ENCODE peak calls at places on chromosomes 1 and 21, in four cellular contexts. S is neural progenitor cell, U is K562, W is trophoblast cell. J is an unnamed sample.

GRCh38 chr1:89516055-89516454 is 8.6 kb upstream of the LRRC8B start:
- DNase-seq in S (no peak), U (peak; percentile 22), W (peak; percentile 75), J (no peak)

GRCh38 chr1:221878134-221878533 is 136.2 kb upstream of the DUSP10 start:
- DNase-seq in S (no peak), U (no peak), W (no peak), J (no peak)

GRCh38 chr1:202081992-202082391 is 40.7 kb upstream of the GPR37L1 start:
- DNase-seq in S (no peak), U (peak; percentile 35), W (no peak), J (no peak)

GRCh38 chr1:229888561-229889001 is 178.5 kb upstream of the GALNT2 start:
- DNase-seq in S (no peak), U (no peak), W (no peak), J (no peak)

GRCh38 chr1:216212826-216213225 is 210.4 kb downstream of the USH2A start:
- DNase-seq in S (no peak), U (no peak), W (no peak), J (no peak)

GRCh38 chr1:200905411-200906052 is 10.8 kb downstream of the INAVA start:
- DNase-seq in S (no peak), U (no peak), W (peak; percentile 81), J (no peak)

GRCh38 chr1:226135059-226135651 is 51.4 kb downstream of the ACBD3 start:
- DNase-seq in S (no peak), U (no peak), W (no peak), J (no peak)

GRCh38 chr21:17697474-17697873 is 84.8 kb upstream of the BTG3 start:
- DNase-seq in S (no peak), U (no peak), W (no peak), J (no peak)

GRCh38 chr1:9455487-9456237 is 83.6 kb upstream of the SLC25A33 start:
- DNase-seq in S (peak; percentile 93), U (peak; percentile 64), W (peak; percentile 65), J (peak; percentile 80)

GRCh38 chr1:70171512-70171911 is 33.9 kb downstream of the LRRC40 start:
- DNase-seq in S (no peak), U (no peak), W (no peak), J (no peak)

GRCh38 chr1:229092377-229093257 is 178.3 kb upstream of the RAB4A start:
- DNase-seq in S (no peak), U (no peak), W (no peak), J (no peak)

GRCh38 chr1:64038965-64039926 is 164.2 kb upstream of the UBE2U start:
- DNase-seq in S (peak; percentile 31), U (no peak), W (peak; percentile 62), J (no peak)

GRCh38 chr21:42001781-42002180 is 8.4 kb downstream of the ZBTB21 start:
- DNase-seq in S (no peak), U (no peak), W (peak; percentile 92), J (no peak)

GRCh38 chr21:37603129-37603528 is 236.6 kb downstream of the DYRK1A start:
- DNase-seq in S (no peak), U (no peak), W (no peak), J (no peak)

GRCh38 chr1:201072149-201072548 is 40.1 kb downstream of the CACNA1S start:
- DNase-seq in S (no peak), U (no peak), W (no peak), J (no peak)

GRCh38 chr1:223650465-223650864 is 15.0 kb downstream of the CAPN8 start:
- DNase-seq in S (no peak), U (no peak), W (no peak), J (no peak)

GRCh38 chr1:203137324-203137723 is 9.8 kb downstream of the ADORA1 start:
- DNase-seq in S (no peak), U (no peak), W (no peak), J (no peak)

GRCh38 chr1:64948905-64949833 is 17.2 kb downstream of the JAK1 start:
- DNase-seq in S (no peak), U (no peak), W (peak; percentile 73), J (no peak)

GRCh38 chr1:61825398-61825797 is 83.1 kb downstream of the PATJ start:
- DNase-seq in S (no peak), U (no peak), W (no peak), J (no peak)

GRCh38 chr1:83086986-83087512 is 911.9 kb downstream of the TTLL7 start:
- DNase-seq in S (no peak), U (no peak), W (peak; percentile 12), J (no peak)

GRCh38 chr1:165129568-165130164 is 226.8 kb downstream of the LMX1A start:
- DNase-seq in S (peak; percentile 93), U (peak; percentile 34), W (peak; percentile 79), J (peak; percentile 81)

GRCh38 chr1:154969741-154970452 is 650 bp downstream of the SHC1 start:
- DNase-seq in S (peak; percentile 33), U (no peak), W (no peak), J (no peak)
- H3K79me2 ChIP-seq in S (peaks cover 45% of the 10 kb centered on the region), U (peaks cover 43% of the 10 kb centered on the region), W (peaks cover 24% of the 10 kb centered on the region), J (peaks cover 42% of the 10 kb centered on the region)

GRCh38 chr1:21020151-21020550 is 156.5 kb downstream of the EIF4G3 start:
- DNase-seq in S (no peak), U (no peak), W (peak; percentile 13), J (no peak)

GRCh38 chr1:21013510-21013909 is 163.2 kb downstream of the EIF4G3 start:
- DNase-seq in S (no peak), U (no peak), W (no peak), J (no peak)

GRCh38 chr1:21021311-21021710 is 155.4 kb downstream of the EIF4G3 start:
- DNase-seq in S (no peak), U (no peak), W (peak; percentile 21), J (no peak)

GRCh38 chr1:21022279-21023040 is 154.2 kb downstream of the EIF4G3 start:
- DNase-seq in S (no peak), U (peak; percentile 62), W (peak; percentile 70), J (no peak)

GRCh38 chr1:21018673-21019072 is 158.0 kb downstream of the EIF4G3 start:
- DNase-seq in S (no peak), U (no peak), W (no peak), J (no peak)
- H3K79me2 ChIP-seq in S (peaks cover 90% of the 10 kb centered on the region), U (peaks cover 23% of the 10 kb centered on the region), W (no peaks in the 10 kb centered on the region), J (peaks cover 90% of the 10 kb centered on the region)

GRCh38 chr1:16367258-16367967 is 371 bp downstream of the SZRD1 start:
- DNase-seq in S (peak; percentile 82), U (peak; percentile 90), W (peak; percentile 87), J (peak; percentile 89)
- H3K79me2 ChIP-seq in S (peaks cover 52% of the 10 kb centered on the region), U (peaks cover 53% of the 10 kb centered on the region), W (peaks cover 16% of the 10 kb centered on the region), J (peaks cover 51% of the 10 kb centered on the region)

GRCh38 chr1:179990847-179991246 is 36.2 kb downstream of the CEP350 start:
- DNase-seq in S (no peak), U (no peak), W (no peak), J (no peak)

GRCh38 chr1:179984101-179984500 is 29.5 kb downstream of the CEP350 start:
- DNase-seq in S (no peak), U (no peak), W (peak; percentile 63), J (no peak)

GRCh38 chr1:179984942-179985341 is 30.3 kb downstream of the CEP350 start:
- DNase-seq in S (no peak), U (no peak), W (no peak), J (no peak)
- H3K79me2 ChIP-seq in S (peaks cover 64% of the 10 kb centered on the region), U (peaks cover 52% of the 10 kb centered on the region), W (no peaks in the 10 kb centered on the region), J (peaks cover 86% of the 10 kb centered on the region)

GRCh38 chr1:155982106-155982505 is 3.8 kb upstream of the ARHGEF2 start:
- DNase-seq in S (no peak), U (no peak), W (no peak), J (peak; percentile 62)

GRCh38 chr1:155978973-155979429 is 654 bp upstream of the ARHGEF2 start:
- DNase-seq in S (no peak), U (peak; percentile 60), W (peak; percentile 43), J (peak; percentile 72)

GRCh38 chr1:155983191-155984023 is 5.1 kb upstream of the ARHGEF2 start:
- DNase-seq in S (peak; percentile 45), U (no peak), W (no peak), J (peak; percentile 95)

GRCh38 chr1:155979525-155980343 is 1.4 kb upstream of the ARHGEF2 start:
- DNase-seq in S (no peak), U (peak; percentile 64), W (peak; percentile 40), J (peak; percentile 87)

GRCh38 chr1:155981266-155982088 is 3.1 kb upstream of the ARHGEF2 start:
- DNase-seq in S (no peak), U (peak; percentile 41), W (peak; percentile 96), J (peak; percentile 87)
- H3K79me2 ChIP-seq in S (peaks cover 31% of the 10 kb centered on the region), U (peaks cover 58% of the 10 kb centered on the region), W (peaks cover 19% of the 10 kb centered on the region), J (peaks cover 57% of the 10 kb centered on the region)

DNA sequence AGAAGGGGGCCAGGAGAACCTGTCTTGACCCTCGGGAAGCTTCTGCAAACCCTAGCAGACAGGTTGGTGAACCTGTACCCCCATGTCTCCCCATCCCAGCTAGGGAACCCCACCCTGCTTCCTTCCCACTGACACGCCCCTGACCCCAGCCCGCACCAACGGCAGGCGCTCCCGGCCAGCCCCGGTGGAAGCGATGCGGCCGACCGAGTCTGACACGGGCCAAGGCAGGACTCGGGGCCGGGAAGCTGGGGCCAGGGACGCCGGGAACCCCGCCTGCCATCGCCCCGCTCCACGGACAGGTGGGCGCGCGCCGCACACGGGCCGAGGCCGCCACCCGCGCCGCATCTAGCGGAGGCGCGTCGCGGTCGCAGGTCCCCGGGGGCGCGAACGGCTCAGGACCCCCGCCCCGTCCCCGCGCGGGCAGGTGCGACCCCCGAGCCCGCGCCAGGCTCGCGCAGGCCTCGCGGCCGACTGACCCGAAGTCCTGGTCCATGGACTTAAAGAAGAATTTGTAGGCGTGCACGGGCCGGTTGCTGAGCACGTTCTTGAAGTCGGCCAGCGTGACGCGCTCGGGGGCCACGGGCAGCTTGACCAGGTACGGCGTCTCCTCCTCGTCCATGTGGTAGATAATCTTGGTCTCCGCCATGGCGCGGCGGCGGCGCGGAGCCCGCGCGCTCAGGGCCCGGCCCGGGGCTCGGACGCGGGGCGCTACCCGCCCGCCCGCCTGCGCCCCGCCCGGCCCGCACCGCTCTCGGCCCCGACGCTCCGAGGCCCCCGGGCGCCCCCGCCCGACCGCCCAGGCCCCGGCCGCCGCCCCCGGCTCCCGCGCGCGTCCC is 580 bp downstream of the DVL1 start:
- DNase-seq in S (no peak), U (peak; percentile 59), W (peak; percentile 68), J (peak; percentile 55)
- H3K79me2 ChIP-seq in S (peaks cover 44% of the 10 kb centered on the region), U (peaks cover 56% of the 10 kb centered on the region), W (peaks cover 28% of the 10 kb centered on the region), J (peaks cover 53% of the 10 kb centered on the region)

J was measured in Karpas-422.